ENCODE peak calls at places on chromosomes 11 and 22, in ten cellular contexts. L is lower leg skin, T is astrocyte of the cerebellum, H is heart left ventricle, S is SK-N-SH, K is nephron progenitor cell, X is cardiac muscle cell, D is adrenal gland, Z is mammary epithelial cell, M is epithelial cell of esophagus. I is an unnamed sample.

GRCh38 chr11:35274909-35275807 is 136.2 kb downstream of the CD44 start:
- DNase-seq in L (peak; percentile 51), T (no peak), H (peak; percentile 41), S (no peak), K (no peak), X (no peak), D (peak; percentile 91), Z (peak; percentile 48), M (peak; percentile 75), I (no peak)

GRCh38 chr11:44622190-44622650 is 56.8 kb downstream of the CD82 start:
- DNase-seq in L (peak; percentile 11), T (no peak), H (no peak), S (no peak), K (no peak), X (no peak), D (peak; percentile 9), Z (no peak), M (no peak), I (no peak)

GRCh38 chr11:33936745-33937612 is 45.1 kb upstream of the LMO2 start:
- DNase-seq in L (peak; percentile 63), T (peak; percentile 34), H (peak; percentile 83), S (no peak), K (no peak), X (peak; percentile 65), D (peak; percentile 83), Z (peak; percentile 55), M (peak; percentile 61), I (no peak)

GRCh38 chr11:107928767-107929507 is 689 bp downstream of the RAB39A start:
- DNase-seq in L (peak; percentile 19), T (no peak), H (peak; percentile 27), S (peak; percentile 45), K (peak; percentile 26), X (peak; percentile 42), D (peak; percentile 27), Z (no peak), M (no peak), I (no peak)

GRCh38 chr22:39432361-39432811 is 24.4 kb upstream of the MGAT3 start:
- DNase-seq in L (no peak), T (no peak), H (no peak), S (no peak), K (no peak), X (no peak), D (no peak), Z (no peak), M (no peak), I (no peak)

GRCh38 chr22:19631899-19632670 is 82.2 kb upstream of the SEPTIN5 start:
- DNase-seq in L (no peak), T (peak; percentile 12), H (no peak), S (peak; percentile 82), K (peak; percentile 54), X (peak; percentile 36), D (no peak), Z (no peak), M (peak; percentile 41), I (no peak)

GRCh38 chr11:133951484-133952198 is 5.1 kb downstream of the IGSF9B start:
- DNase-seq in L (no peak), T (no peak), H (peak; percentile 51), S (peak; percentile 63), K (peak; percentile 67), X (no peak), D (no peak), Z (no peak), M (no peak), I (no peak)

GRCh38 chr22:29570456-29570855 is 10.5 kb downstream of the NIPSNAP1 start:
- DNase-seq in L (no peak), T (no peak), H (no peak), S (no peak), K (no peak), X (no peak), D (no peak), Z (no peak), M (no peak), I (no peak)

GRCh38 chr11:95089620-95090542 is at the start of gene ENDOD1:
- DNase-seq in L (peak; percentile 71), T (peak; percentile 35), H (peak; percentile 88), S (peak; percentile 95), K (peak; percentile 86), X (peak; percentile 89), D (peak; percentile 83), Z (peak; percentile 83), M (peak; percentile 90), I (peak; percentile 93)

GRCh38 chr22:17264321-17265052 is 45.3 kb upstream of the ADA2 start:
- DNase-seq in L (no peak), T (peak; percentile 27), H (no peak), S (peak; percentile 51), K (peak; percentile 65), X (peak; percentile 77), D (no peak), Z (no peak), M (no peak), I (no peak)

GRCh38 chr11:122731500-122731913 is 76.0 kb downstream of the UBASH3B start:
- DNase-seq in L (no peak), T (no peak), H (no peak), S (no peak), K (no peak), X (no peak), D (no peak), Z (no peak), M (no peak), I (no peak)

GRCh38 chr11:126992065-126992803 is 8.3 kb downstream of the KIRREL3 start:
- DNase-seq in L (no peak), T (peak; percentile 89), H (no peak), S (no peak), K (no peak), X (no peak), D (no peak), Z (peak; percentile 93), M (peak; percentile 46), I (no peak)

GRCh38 chr11:112274007-112274783 is 13.5 kb upstream of the PLET1 start:
- DNase-seq in L (no peak), T (no peak), H (no peak), S (no peak), K (no peak), X (peak; percentile 15), D (no peak), Z (no peak), M (no peak), I (no peak)
- TF ChIP-seq CTCF in L (no peak), T (no peak), H (no peak), S (no peak), K (no peak), X (no peak), D (no peak), Z (no peak), M (no peak), I (no peak)

DNA sequence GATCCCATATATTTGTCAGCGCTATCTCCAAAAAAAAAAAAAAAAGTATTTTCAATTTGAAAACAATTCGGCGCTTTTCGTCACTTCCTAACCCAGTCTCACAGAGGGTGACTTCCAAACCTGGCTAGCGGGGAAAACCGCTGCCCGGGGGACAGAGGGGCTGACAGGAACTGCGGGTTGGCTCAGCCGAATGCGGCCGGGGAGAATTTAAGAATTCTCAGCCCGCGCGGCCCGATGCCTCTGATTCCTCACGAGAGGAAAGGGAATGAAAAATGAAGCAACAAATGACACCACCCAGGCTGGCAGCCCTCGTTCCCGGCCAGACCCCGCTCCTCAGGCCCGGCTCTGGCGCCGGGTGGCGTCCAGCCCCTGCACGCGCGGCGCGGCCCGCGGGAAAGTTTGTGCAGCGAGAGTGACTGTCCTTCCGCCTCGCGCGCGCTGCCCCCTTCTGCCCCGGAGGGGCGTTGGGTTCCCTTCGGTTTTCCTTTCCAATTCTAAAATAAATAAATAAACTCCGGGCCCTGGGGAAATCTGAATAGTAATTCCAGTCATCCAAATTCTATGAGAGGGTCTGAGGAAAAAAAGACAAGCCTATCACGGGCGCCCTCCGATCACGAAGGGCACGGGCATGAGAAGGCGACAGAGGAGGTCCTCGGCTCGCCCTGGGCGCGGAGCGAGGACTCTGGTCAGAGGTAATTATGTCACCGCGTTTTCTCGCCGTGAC is 4.8 kb upstream of the PAX6 start:
- DNase-seq in L (no peak), T (no peak), H (no peak), S (peak; percentile 41), K (peak; percentile 37), X (no peak), D (no peak), Z (no peak), M (no peak), I (peak; percentile 46)
- TF ChIP-seq CTCF in L (no peak), T (no peak), H (no peak), S (no peak), K (no peak), X (no peak), D (no peak), Z (no peak), M (no peak), I (no peak)

GRCh38 chr22:27627444-27627833 is 174.1 kb downstream of the MN1 start:
- DNase-seq in L (no peak), T (no peak), H (no peak), S (no peak), K (no peak), X (no peak), D (no peak), Z (no peak), M (peak; percentile 61), I (no peak)
- TF ChIP-seq CTCF in L (no peak), T (no peak), H (no peak), S (peak; percentile 17), K (no peak), X (no peak), D (no peak), Z (no peak), M (peak; percentile 18), I (no peak)

DNA sequence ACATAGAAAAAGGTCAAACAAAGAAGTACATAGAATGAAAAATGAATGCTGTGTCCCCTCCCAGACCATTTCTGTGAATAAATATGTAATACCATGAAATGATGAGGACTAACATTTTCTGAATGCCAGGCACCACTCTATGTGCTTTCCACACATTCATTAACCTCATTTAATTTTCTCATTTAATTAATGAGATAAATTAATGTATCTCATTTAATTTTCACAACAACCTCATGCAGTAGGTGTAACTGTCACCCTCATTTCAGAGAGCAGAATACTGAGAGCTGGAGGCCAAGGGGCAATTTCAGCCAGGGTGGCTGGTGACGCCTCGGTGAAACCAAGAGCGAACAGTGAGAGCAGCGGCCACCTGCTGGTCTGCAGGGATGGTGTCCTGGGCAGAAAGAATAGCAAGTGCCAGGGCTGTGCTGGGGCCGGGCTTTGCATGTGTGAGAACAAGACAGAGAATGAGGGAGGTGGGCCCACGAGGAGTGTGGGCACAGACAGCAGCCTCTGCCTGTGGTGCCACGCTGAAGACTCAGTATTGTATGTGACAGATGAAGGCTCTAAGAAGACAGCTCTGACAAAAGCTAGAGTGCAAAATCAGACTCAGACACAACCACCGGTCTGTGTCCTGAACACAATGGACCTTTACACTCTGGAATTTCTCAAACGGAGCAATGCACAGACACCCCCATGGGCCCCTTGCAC is 1.8 kb upstream of the SERPIND1 start:
- DNase-seq in L (no peak), T (no peak), H (no peak), S (no peak), K (peak; percentile 10), X (peak; percentile 31), D (no peak), Z (no peak), M (no peak), I (no peak)
- TF ChIP-seq CTCF in L (no peak), T (peak; percentile 24), H (no peak), S (no peak), K (peak; percentile 16), X (no peak), D (no peak), Z (peak; percentile 8), M (peak; percentile 16), I (no peak)

I was measured in GM20000.